ENCODE peak calls at places on chromosomes 2 and 18, in five cellular contexts. One of them, this sample, is unnamed.

GRCh38 chr2:137168564-137168963 is 403.2 kb downstream of the THSD7B start:
- DNase-seq in iPS-NIHi11: no peak
- DNase-seq in COR-L47: no peak
- DNase-seq in Ammon's horn: no peak
- DNase-seq in T-cell: no peak
- DNase-seq in this sample: no peak

GRCh38 chr2:234686088-234686890 is 189.4 kb upstream of the ARL4C start:
- DNase-seq in iPS-NIHi11: peak
- DNase-seq in COR-L47: no peak
- DNase-seq in Ammon's horn: no peak
- DNase-seq in T-cell: no peak
- DNase-seq in this sample: no peak

GRCh38 chr2:220556658-220557057 is 929.2 kb downstream of the SLC4A3 start:
- DNase-seq in iPS-NIHi11: no peak
- DNase-seq in COR-L47: no peak
- DNase-seq in Ammon's horn: no peak
- DNase-seq in T-cell: no peak
- DNase-seq in this sample: no peak

GRCh38 chr2:237629739-237630138 is 2.4 kb downstream of the LRRFIP1 start:
- DNase-seq in iPS-NIHi11: no peak
- DNase-seq in COR-L47: no peak
- DNase-seq in Ammon's horn: no peak
- DNase-seq in T-cell: no peak
- DNase-seq in this sample: no peak

GRCh38 chr18:49645836-49646235 is 84.0 kb downstream of the LIPG start:
- DNase-seq in iPS-NIHi11: peak
- DNase-seq in COR-L47: no peak
- DNase-seq in Ammon's horn: no peak
- DNase-seq in T-cell: no peak
- DNase-seq in this sample: no peak

GRCh38 chr2:28895189-28895893 is 874 bp downstream of the WDR43 start:
- DNase-seq in iPS-NIHi11: peak
- DNase-seq in COR-L47: no peak
- DNase-seq in Ammon's horn: peak
- DNase-seq in T-cell: peak
- DNase-seq in this sample: peak

GRCh38 chr18:22637787-22638186 is 220.1 kb upstream of the CTAGE1 start:
- DNase-seq in iPS-NIHi11: no peak
- DNase-seq in COR-L47: no peak
- DNase-seq in Ammon's horn: no peak
- DNase-seq in T-cell: no peak
- DNase-seq in this sample: no peak

GRCh38 chr2:121076885-121077549 is 208.0 kb downstream of the TFCP2L1 start:
- DNase-seq in iPS-NIHi11: peak
- DNase-seq in COR-L47: peak
- DNase-seq in Ammon's horn: no peak
- DNase-seq in T-cell: peak
- DNase-seq in this sample: peak

GRCh38 chr2:235968616-235969324 is 199.4 kb downstream of the GBX2 start:
- DNase-seq in iPS-NIHi11: no peak
- DNase-seq in COR-L47: no peak
- DNase-seq in Ammon's horn: no peak
- DNase-seq in T-cell: no peak
- DNase-seq in this sample: no peak

GRCh38 chr2:233919938-233920337 is 2.8 kb downstream of the TRPM8 start:
- DNase-seq in iPS-NIHi11: no peak
- DNase-seq in COR-L47: no peak
- DNase-seq in Ammon's horn: no peak
- DNase-seq in T-cell: no peak
- DNase-seq in this sample: no peak